ENCODE peak calls at places on chromosome 1, in seven cellular contexts. B, H, J, O, V, W and G are unnamed samples.
A peak's percentile ranks its signal among the peaks of the same experiment; 100 is the strongest.

GRCh38 chr1:153542956-153543737 is 2.4 kb upstream of the S100A5 start:
- DNase-seq in B (no peak), H (no peak), J (no peak), O (peak; percentile 37), V (no peak), W (no peak), G (no peak)

GRCh38 chr1:162919043-162919442 is 58.1 kb upstream of the CCDC190 start:
- DNase-seq in B (no peak), H (no peak), J (no peak), O (no peak), V (no peak), W (no peak), G (no peak)

GRCh38 chr1:41521766-41522165 is 37.3 kb upstream of the EDN2 start:
- DNase-seq in B (no peak), H (no peak), J (peak; percentile 82), O (no peak), V (no peak), W (no peak), G (no peak)

GRCh38 chr1:27070390-27071048 is 57.9 kb upstream of the TENT5B start:
- DNase-seq in B (peak; percentile 51), H (no peak), J (peak; percentile 57), O (no peak), V (no peak), W (no peak), G (no peak)

GRCh38 chr1:3463013-3463385 is 8.5 kb downstream of the ARHGEF16 start:
- DNase-seq in B (no peak), H (no peak), J (no peak), O (no peak), V (peak; percentile 12), W (no peak), G (no peak)

GRCh38 chr1:24373044-24373443 is 40.5 kb downstream of the STPG1 start:
- DNase-seq in B (peak; percentile 87), H (no peak), J (no peak), O (no peak), V (no peak), W (no peak), G (no peak)

GRCh38 chr1:246063013-246063616 is 444.0 kb downstream of the SMYD3 start:
- DNase-seq in B (no peak), H (no peak), J (no peak), O (no peak), V (no peak), W (no peak), G (no peak)

GRCh38 chr1:6257541-6258069 is 3.3 kb downstream of the GPR153 start:
- DNase-seq in B (no peak), H (no peak), J (no peak), O (no peak), V (no peak), W (no peak), G (no peak)

GRCh38 chr1:222592171-222592570 is 2.4 kb upstream of the TAF1A start:
- DNase-seq in B (no peak), H (no peak), J (no peak), O (peak; percentile 7), V (no peak), W (no peak), G (no peak)

GRCh38 chr1:13766906-13767564 is 67.0 kb downstream of the PRDM2 start:
- DNase-seq in B (no peak), H (peak; percentile 71), J (no peak), O (peak; percentile 77), V (peak; percentile 38), W (no peak), G (no peak)
- H3K4me2 ChIP-seq in B (no peak overlapping the region), H (peak overlapping the region; percentile 47), J (no peak overlapping the region), O (no peak overlapping the region), V (no peak overlapping the region), W (peak overlapping the region; percentile 23), G (no peak overlapping the region)

GRCh38 chr1:48917901-48918603 is 141.4 kb upstream of the BEND5 start:
- DNase-seq in B (no peak), H (no peak), J (peak; percentile 13), O (no peak), V (no peak), W (no peak), G (no peak)

GRCh38 chr1:48924099-48924498 is 147.4 kb upstream of the BEND5 start:
- DNase-seq in B (no peak), H (no peak), J (no peak), O (no peak), V (no peak), W (no peak), G (no peak)

GRCh38 chr1:48917070-48917454 is 140.4 kb upstream of the BEND5 start:
- DNase-seq in B (no peak), H (no peak), J (no peak), O (no peak), V (no peak), W (no peak), G (no peak)

GRCh38 chr1:48923116-48923515 is 146.4 kb upstream of the BEND5 start:
- DNase-seq in B (no peak), H (no peak), J (no peak), O (no peak), V (no peak), W (no peak), G (no peak)

GRCh38 chr1:48920741-48921330 is 144.1 kb upstream of the BEND5 start:
- DNase-seq in B (no peak), H (no peak), J (no peak), O (no peak), V (no peak), W (no peak), G (no peak)
- H3K4me2 ChIP-seq in B (no peak overlapping the region), H (no peak overlapping the region), J (no peak overlapping the region), O (no peak overlapping the region), V (no peak overlapping the region), W (no peak overlapping the region), G (no peak overlapping the region)

DNA sequence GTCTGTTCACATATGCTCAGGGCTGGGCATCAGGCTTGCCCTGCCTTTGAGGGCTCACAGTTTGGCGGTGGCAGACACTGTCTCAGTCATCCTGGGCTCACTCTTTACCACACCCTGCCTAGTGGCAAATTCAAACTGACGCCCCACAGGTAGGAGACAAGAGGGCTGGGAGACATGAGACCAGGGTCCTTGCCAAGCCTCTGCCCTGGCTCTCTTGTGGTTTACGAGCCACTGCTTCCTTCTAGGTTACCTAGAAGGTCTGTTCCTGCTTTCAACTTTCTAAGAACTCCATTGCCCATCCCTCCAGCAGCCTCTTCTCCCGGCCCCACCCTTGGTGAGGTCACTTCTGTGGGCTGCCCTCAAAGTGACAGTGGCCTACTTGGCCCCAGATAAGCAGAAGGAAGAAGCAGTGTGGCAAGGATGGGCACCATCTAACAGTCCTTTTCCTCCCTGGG is 10.5 kb downstream of the KIF21B start:
- DNase-seq in B (no peak), H (no peak), J (no peak), O (no peak), V (peak; percentile 40), W (no peak), G (no peak)
- H3K4me2 ChIP-seq in B (no peak overlapping the region), H (no peak overlapping the region), J (no peak overlapping the region), O (no peak overlapping the region), V (no peak overlapping the region), W (no peak overlapping the region), G (no peak overlapping the region)

DNA sequence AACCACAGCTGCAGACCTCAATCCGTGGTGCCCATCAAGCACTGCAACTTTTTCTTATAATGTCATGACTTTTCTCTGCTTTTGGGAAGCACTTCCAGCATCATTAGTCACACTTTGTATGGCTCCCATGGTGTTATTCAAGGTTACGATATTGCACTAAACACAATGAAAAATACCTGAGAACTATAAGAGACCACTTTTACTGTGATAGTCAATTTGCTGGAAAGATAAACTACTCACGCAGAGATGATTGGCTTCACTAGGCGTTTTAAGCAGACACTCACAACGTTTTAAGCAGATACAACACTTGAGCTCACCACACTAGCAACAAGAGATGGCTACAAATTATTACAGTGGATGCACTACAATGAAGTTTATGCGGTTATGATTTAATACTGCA is 103.1 kb upstream of the CHRM3 start:
- DNase-seq in B (no peak), H (no peak), J (no peak), O (no peak), V (no peak), W (no peak), G (no peak)
- H3K4me2 ChIP-seq in B (no peak overlapping the region), H (no peak overlapping the region), J (no peak overlapping the region), O (no peak overlapping the region), V (no peak overlapping the region), W (no peak overlapping the region), G (no peak overlapping the region)

GRCh38 chr1:212611000-212611636 is 2.6 kb downstream of the ATF3 start:
- DNase-seq in B (no peak), H (no peak), J (no peak), O (no peak), V (no peak), W (no peak), G (no peak)
- H3K4me2 ChIP-seq in B (no peak overlapping the region), H (peak overlapping the region; percentile 96), J (no peak overlapping the region), O (peak overlapping the region; percentile 65), V (peak overlapping the region; percentile 91), W (peak overlapping the region; percentile 98), G (peak overlapping the region; percentile 82)

GRCh38 chr1:53643061-53643880 is 95.7 kb downstream of the GLIS1 start:
- DNase-seq in B (no peak), H (no peak), J (no peak), O (no peak), V (no peak), W (no peak), G (no peak)
- H3K4me2 ChIP-seq in B (no peak overlapping the region), H (no peak overlapping the region), J (no peak overlapping the region), O (no peak overlapping the region), V (no peak overlapping the region), W (no peak overlapping the region), G (no peak overlapping the region)